ENCODE peak calls at places on chromosome 5, in eight cellular contexts. B is foreskin fibroblast, H is A549, R is fibroblast of lung, M is tibial nerve, S is fibroblast of mammary gland, K is endothelial cell of umbilical vein, C is HCT116. T is an unnamed sample.
A peak's percentile ranks its signal among the peaks of the same experiment; 100 is the strongest.

GRCh38 chr5:147203208-147203607 is 31.6 kb upstream of the STK32A start:
- DNase-seq in B (no peak), H (no peak), R (no peak), M (no peak), S (no peak), K (no peak), C (no peak), T (no peak)

GRCh38 chr5:19739691-19740090 is 248.3 kb downstream of the CDH18 start:
- DNase-seq in B (no peak), H (no peak), R (no peak), M (no peak), S (no peak), K (no peak), C (no peak), T (no peak)

GRCh38 chr5:143142596-143143435 is 260.7 kb downstream of the NR3C1 start:
- DNase-seq in B (no peak), H (no peak), R (peak; percentile 63), M (no peak), S (peak; percentile 78), K (no peak), C (no peak), T (no peak)

GRCh38 chr5:128586848-128587247 is 48.8 kb upstream of the FBN2 start:
- DNase-seq in B (peak; percentile 21), H (no peak), R (no peak), M (no peak), S (no peak), K (no peak), C (no peak), T (no peak)

GRCh38 chr5:133363807-133364587 is 248.3 kb downstream of the FSTL4 start:
- DNase-seq in B (no peak), H (no peak), R (no peak), M (no peak), S (no peak), K (no peak), C (no peak), T (no peak)

GRCh38 chr5:109365653-109366052 is 44.1 kb downstream of the PJA2 start:
- DNase-seq in B (peak; percentile 14), H (no peak), R (no peak), M (no peak), S (peak; percentile 20), K (no peak), C (no peak), T (no peak)

GRCh38 chr5:1270933-1271914 is 23.6 kb downstream of the TERT start:
- DNase-seq in B (no peak), H (no peak), R (no peak), M (no peak), S (no peak), K (no peak), C (no peak), T (no peak)

GRCh38 chr5:135705230-135705631 is 126.4 kb upstream of the CXCL14 start:
- DNase-seq in B (peak; percentile 25), H (no peak), R (peak; percentile 58), M (no peak), S (peak; percentile 46), K (no peak), C (no peak), T (no peak)

GRCh38 chr5:6907320-6907918 is 194.2 kb downstream of the TENT4A start:
- DNase-seq in B (no peak), H (no peak), R (no peak), M (no peak), S (no peak), K (no peak), C (no peak), T (no peak)

GRCh38 chr5:77486344-77486962 is 5.7 kb downstream of the WDR41 start:
- DNase-seq in B (no peak), H (no peak), R (no peak), M (no peak), S (no peak), K (no peak), C (no peak), T (no peak)

GRCh38 chr5:67085616-67086015 is 111.0 kb downstream of the CD180 start:
- DNase-seq in B (no peak), H (no peak), R (no peak), M (no peak), S (no peak), K (no peak), C (no peak), T (no peak)

GRCh38 chr5:59188415-59189225 is 605.7 kb downstream of the RAB3C start:
- DNase-seq in B (peak; percentile 86), H (peak; percentile 89), R (peak; percentile 63), M (peak; percentile 50), S (peak; percentile 75), K (peak; percentile 73), C (peak; percentile 46), T (no peak)

GRCh38 chr5:150289551-150290390 is at the start of gene CAMK2A:
- DNase-seq in B (no peak), H (no peak), R (no peak), M (no peak), S (no peak), K (no peak), C (no peak), T (no peak)

GRCh38 chr5:97192580-97193421 is 9.8 kb upstream of the RIOK2 start:
- DNase-seq in B (no peak), H (no peak), R (no peak), M (no peak), S (peak; percentile 20), K (no peak), C (no peak), T (no peak)

GRCh38 chr5:72063219-72063819 is 44.0 kb upstream of the MAP1B start:
- DNase-seq in B (peak; percentile 51), H (peak; percentile 23), R (peak; percentile 26), M (no peak), S (peak; percentile 35), K (peak; percentile 36), C (no peak), T (no peak)

GRCh38 chr5:129077433-129078075 is 17.0 kb upstream of the ISOC1 start:
- DNase-seq in B (peak; percentile 21), H (no peak), R (no peak), M (no peak), S (peak; percentile 18), K (no peak), C (no peak), T (no peak)

GRCh38 chr5:124007675-124008398 is 495.9 kb downstream of the CSNK1G3 start:
- DNase-seq in B (peak; percentile 16), H (peak; percentile 18), R (peak; percentile 45), M (no peak), S (peak; percentile 23), K (no peak), C (peak; percentile 16), T (no peak)

GRCh38 chr5:170508660-170509322 is 5.0 kb downstream of the KCNIP1 start:
- DNase-seq in B (no peak), H (no peak), R (peak; percentile 35), M (no peak), S (no peak), K (peak; percentile 8), C (no peak), T (no peak)

GRCh38 chr5:96128204-96128864 is 166.7 kb upstream of the ELL2 start:
- DNase-seq in B (no peak), H (no peak), R (no peak), M (no peak), S (no peak), K (no peak), C (no peak), T (no peak)

GRCh38 chr5:179261301-179262125 is 83.7 kb downstream of the ADAMTS2 start:
- DNase-seq in B (peak; percentile 85), H (peak; percentile 27), R (no peak), M (no peak), S (peak; percentile 50), K (no peak), C (no peak), T (no peak)

DNA sequence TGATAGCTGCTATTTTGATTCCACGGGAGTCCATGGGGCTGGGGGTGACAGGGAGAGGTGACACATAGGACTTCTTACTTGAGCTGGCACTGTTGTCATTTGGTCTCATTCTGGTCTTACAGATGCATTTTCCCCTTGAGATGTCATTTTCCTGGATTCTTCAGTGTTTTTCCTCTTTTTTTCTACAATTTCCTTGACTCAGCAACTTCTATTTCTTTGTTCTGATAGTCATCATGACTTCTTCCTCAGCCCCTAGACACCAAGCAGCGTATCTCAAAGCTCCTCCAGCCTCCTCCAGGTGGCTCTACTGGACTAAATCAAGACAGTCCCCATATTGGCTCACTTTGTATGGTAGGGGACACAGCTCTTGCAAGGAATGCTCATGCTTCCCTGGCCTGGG is 16.5 kb downstream of the LVRN start:
- DNase-seq in B (no peak), H (no peak), R (no peak), M (no peak), S (no peak), K (no peak), C (no peak), T (no peak)
- H3K4me3 ChIP-seq in B (no peak overlapping the region), H (no peak overlapping the region), R (no peak overlapping the region), M (no peak overlapping the region), S (no peak overlapping the region), K (no peak overlapping the region), C (no peak overlapping the region), T (no peak overlapping the region)

GRCh38 chr5:52360985-52361384 is 426.7 kb upstream of the ITGA1 start:
- DNase-seq in B (no peak), H (no peak), R (no peak), M (no peak), S (no peak), K (no peak), C (no peak), T (no peak)

GRCh38 chr5:52359261-52359660 is 428.5 kb upstream of the ITGA1 start:
- DNase-seq in B (no peak), H (no peak), R (no peak), M (no peak), S (no peak), K (no peak), C (no peak), T (no peak)

DNA sequence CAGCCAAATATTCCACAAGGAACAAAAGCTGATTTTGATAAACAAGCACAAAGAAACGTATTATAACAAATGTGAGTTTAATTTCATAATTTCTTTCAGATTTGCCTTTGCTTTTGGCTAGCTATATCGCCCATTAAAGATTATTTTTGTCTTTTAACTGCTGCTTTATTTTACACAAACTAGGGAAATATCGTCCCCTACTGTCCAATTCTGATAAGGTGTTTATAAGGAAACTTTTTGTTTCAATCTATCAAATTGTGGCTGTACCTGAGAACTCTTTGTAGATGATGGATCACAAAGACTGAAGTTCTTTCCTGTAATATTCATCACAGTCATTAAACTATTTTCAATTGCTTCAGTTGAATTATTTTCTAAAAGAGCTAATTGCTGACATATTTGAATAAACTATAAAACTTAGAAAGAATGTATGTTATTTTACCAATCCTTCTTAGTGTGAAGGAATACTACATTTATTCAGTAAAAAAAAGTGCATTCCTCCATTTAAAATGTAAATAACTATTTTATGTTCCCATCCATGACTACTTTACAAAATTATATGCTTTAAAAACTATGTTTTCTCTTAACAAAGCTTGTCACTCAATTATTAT is 431.3 kb upstream of the ITGA1 start:
- DNase-seq in B (peak; percentile 3), H (peak; percentile 12), R (no peak), M (no peak), S (peak; percentile 12), K (peak; percentile 30), C (no peak), T (no peak)
- TF ChIP-seq CTCF in B (peak; percentile 52), H (peak; percentile 50), R (peak; percentile 75), M (no peak), S (peak; percentile 63), K (peak; percentile 34), C (peak; percentile 57), T (peak; percentile 30)

GRCh38 chr5:169350759-169351240 is 49.9 kb upstream of the SLIT3 start:
- DNase-seq in B (peak; percentile 100), H (peak; percentile 96), R (peak; percentile 99), M (no peak), S (peak; percentile 99), K (peak; percentile 94), C (peak; percentile 13), T (peak; percentile 93)
- H3K4me3 ChIP-seq in B (no peak overlapping the region), H (no peak overlapping the region), R (no peak overlapping the region), M (no peak overlapping the region), S (no peak overlapping the region), K (no peak overlapping the region), C (no peak overlapping the region), T (no peak overlapping the region)

GRCh38 chr5:127373858-127374491 is 83.4 kb downstream of the MEGF10 start:
- DNase-seq in B (no peak), H (peak; percentile 9), R (no peak), M (no peak), S (no peak), K (no peak), C (no peak), T (no peak)
- TF ChIP-seq CTCF in B (no peak), H (peak; percentile 16), R (no peak), M (no peak), S (peak; percentile 40), K (peak; percentile 25), C (peak; percentile 33), T (peak; percentile 44)